ENCODE peak calls at places on chromosomes 6 and 20, in four cellular contexts. Y, L, Q and C are unnamed samples.

GRCh38 chr20:38131588-38132121 is 33.4 kb downstream of the TGM2 start:
- DNase-seq in Y (no peak), L (no peak), Q (no peak), C (no peak)

GRCh38 chr6:150063640-150064039 is 5.3 kb downstream of the ULBP3 start:
- DNase-seq in Y (no peak), L (no peak), Q (no peak), C (no peak)

GRCh38 chr6:86192123-86192522 is 549.4 kb upstream of the SYNCRIP start:
- DNase-seq in Y (peak), L (no peak), Q (no peak), C (no peak)

GRCh38 chr6:125511809-125512341 is 210.1 kb upstream of the HDDC2 start:
- DNase-seq in Y (peak), L (no peak), Q (no peak), C (no peak)

GRCh38 chr20:22106308-22106938 is 401.0 kb downstream of the PAX1 start:
- DNase-seq in Y (no peak), L (no peak), Q (no peak), C (no peak)

GRCh38 chr6:152401978-152402377 is 235.2 kb downstream of the SYNE1 start:
- DNase-seq in Y (peak), L (peak), Q (no peak), C (no peak)

GRCh38 chr6:137702791-137703424 is 164.2 kb upstream of the TNFAIP3 start:
- DNase-seq in Y (no peak), L (no peak), Q (no peak), C (no peak)

GRCh38 chr6:125944434-125944816 is 12.1 kb upstream of the HINT3 start:
- DNase-seq in Y (peak), L (peak), Q (no peak), C (peak)

GRCh38 chr6:157229219-157229607 is 94.1 kb downstream of the TMEM242 start:
- DNase-seq in Y (no peak), L (no peak), Q (no peak), C (no peak)

GRCh38 chr6:41699063-41699462 is 36.3 kb downstream of the TFEB start:
- DNase-seq in Y (no peak), L (no peak), Q (no peak), C (no peak)

GRCh38 chr6:114735118-114735730 is 392.4 kb upstream of the HS3ST5 start:
- DNase-seq in Y (no peak), L (no peak), Q (no peak), C (no peak)

GRCh38 chr6:41257369-41258195 is 28.9 kb downstream of the TREM1 start:
- DNase-seq in Y (peak), L (peak), Q (no peak), C (no peak)

GRCh38 chr6:9140181-9140580 is 704.8 kb upstream of the SLC35B3 start:
- DNase-seq in Y (no peak), L (peak), Q (peak), C (no peak)

GRCh38 chr6:13924146-13924948 is 405 bp upstream of the RNF182 start:
- DNase-seq in Y (peak), L (peak), Q (peak), C (no peak)
- TF ChIP-seq CTCF in Y (no peak), L (no peak), Q (no peak), C (no peak)

DNA sequence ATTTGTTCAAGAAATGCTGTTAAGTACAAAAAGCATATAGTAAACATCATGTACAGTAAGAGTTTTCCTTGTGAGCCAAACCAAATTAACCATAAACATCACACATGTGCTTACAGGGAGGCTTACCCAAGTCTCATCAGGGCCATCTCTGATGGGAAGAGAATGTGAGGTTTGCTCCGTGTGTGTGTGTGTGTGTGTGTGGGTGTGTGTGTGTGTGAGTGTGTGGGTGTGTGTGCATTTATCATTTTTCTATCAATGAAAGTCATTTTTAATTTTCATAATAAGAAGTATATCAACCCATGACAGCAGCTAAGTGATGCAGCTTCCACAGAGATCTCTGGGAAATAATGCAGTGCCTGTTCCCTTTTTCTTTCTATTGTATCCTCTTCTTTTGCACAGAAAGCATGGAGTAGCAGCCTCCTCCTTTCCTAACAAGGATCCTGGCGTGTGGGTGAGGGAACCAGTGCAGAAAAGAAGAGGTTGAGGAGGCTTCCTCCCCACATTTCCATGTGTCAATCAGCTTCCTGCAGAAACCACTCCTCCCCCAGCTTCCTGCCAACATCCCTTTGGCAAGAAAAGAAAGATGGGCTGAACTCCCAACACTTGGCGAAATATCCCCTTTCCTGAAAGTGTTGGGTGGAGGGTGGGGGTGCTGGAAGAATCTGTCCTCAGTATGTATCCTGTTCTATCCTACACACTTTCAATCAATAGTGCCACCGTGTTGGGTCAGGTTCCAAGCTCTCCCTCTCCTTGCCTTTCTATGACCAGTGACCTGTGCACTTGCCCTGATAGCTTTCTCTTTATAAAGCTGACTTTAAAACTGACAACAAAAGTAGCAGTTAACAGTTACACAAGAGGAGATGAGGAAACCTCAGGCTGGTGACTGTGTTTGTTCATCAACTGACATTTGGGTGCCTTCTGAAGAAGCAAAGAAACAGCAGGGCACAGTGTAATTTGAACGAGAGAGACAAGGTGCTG is 251.8 kb upstream of the CITED2 start:
- DNase-seq in Y (no peak), L (no peak), Q (no peak), C (no peak)
- H3K27ac ChIP-seq in Y (no peak), L (no peak), Q (peak), C (no peak)

DNA sequence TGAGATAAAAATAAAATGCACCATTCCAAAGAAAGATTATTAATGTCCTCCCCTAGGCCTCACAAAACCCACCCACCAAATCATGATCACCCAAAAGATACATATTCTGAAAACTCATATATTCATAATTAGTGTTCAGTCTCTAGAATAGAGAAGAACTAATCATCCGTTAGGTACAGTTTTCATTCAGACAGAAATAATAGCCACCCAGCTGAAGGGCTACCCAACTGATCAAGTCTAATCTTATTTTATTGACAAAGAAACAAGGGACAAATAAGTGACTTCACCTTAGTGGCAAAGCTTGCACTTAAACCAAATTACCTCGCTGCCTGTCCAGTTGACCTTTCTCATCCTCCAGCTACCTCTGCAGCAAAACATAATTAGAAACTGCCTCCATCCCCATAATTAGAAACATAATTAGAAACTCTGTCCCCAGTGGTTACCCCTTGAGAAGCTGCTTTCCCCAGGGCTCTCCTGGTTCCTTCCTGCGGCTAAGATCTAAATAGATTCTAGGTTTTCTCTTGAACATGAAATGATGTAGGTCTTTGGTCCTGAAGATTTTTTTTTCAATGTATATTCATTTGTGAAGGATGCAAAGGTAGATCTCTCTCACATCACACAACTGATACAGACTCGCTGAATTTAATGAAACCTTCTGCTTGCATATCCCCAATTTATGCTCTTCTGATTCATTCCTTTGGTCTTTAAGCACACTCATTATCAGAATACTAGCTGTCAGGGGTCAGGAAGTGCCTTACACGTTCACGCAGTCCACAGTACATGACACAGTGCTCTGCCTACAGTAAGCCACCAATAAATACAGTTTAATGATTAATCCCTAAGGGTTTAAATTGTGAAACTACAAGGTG is 46.3 kb downstream of the HBS1L start:
- DNase-seq in Y (no peak), L (no peak), Q (no peak), C (no peak)
- H3K4me3 ChIP-seq in Y (no peak), L (no peak), Q (no peak), C (no peak)

DNA sequence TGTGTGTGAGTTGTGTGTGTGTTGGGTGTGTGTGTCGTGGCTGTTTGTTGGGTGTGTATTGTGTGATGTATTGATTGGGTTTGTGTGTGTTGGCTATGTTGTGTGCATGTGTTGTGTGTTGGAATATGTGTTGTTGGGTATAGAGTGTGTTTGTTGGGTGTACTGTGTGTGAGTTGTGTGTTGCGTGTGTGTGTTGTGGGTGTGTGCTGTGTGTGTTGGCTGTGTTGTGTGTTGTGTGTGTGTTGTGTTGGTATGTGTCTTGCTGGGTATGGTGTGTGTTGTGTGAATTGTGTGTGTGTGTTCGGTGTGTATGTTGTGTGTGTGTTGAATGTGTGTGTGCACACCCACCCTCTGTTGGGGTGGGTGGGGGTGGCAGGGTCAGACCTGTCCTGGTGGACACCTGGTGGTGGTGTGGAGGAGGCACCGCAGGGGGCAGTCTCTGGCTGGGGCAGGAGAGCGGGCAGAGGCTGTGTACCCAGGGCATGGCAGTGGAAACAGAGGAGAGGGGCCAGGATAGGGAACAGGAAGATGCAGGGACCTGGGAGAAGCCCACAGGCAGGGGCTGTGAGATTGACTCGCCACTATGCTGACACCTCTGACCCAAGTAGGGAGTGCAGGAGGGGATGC is 25.5 kb upstream of the PXDC1 start:
- DNase-seq in Y (no peak), L (no peak), Q (no peak), C (no peak)
- TF ChIP-seq CTCF in Y (no peak), L (no peak), Q (no peak), C (no peak)